ENCODE peak calls at places on chromosomes 3 and 15, in five cellular contexts. F is stimulated activated CD4-positive, alpha-beta T cell treated with anti-CD3 and anti-CD28 coated beads, Interleukin-1b, Interleukin-23, amount 100 ng/mL, for 48 hours; C is AG20443; X is PC-3; R is NCI-H1694 treated with DMSO at 0.1 percent for 48 hours. J is an unnamed sample.

GRCh38 chr15:27271258-27271657 is 300.3 kb downstream of the GABRG3 start:
- DNase-seq in F (no peak), C (no peak), X (no peak), R (no peak), J (no peak)

GRCh38 chr15:26729030-26729429 is 43.8 kb downstream of the GABRB3 start:
- DNase-seq in F (no peak), C (no peak), X (no peak), R (no peak), J (no peak)

GRCh38 chr3:177960722-177961121 is 575.5 kb upstream of the KCNMB2 start:
- DNase-seq in F (no peak), C (no peak), X (no peak), R (no peak), J (peak; percentile 46)

GRCh38 chr15:92910451-92910850 is 10.3 kb downstream of the CHD2 start:
- DNase-seq in F (no peak), C (no peak), X (no peak), R (no peak), J (no peak)

GRCh38 chr15:41284425-41285177 is 47.8 kb downstream of the OIP5 start:
- DNase-seq in F (no peak), C (peak; percentile 14), X (peak; percentile 36), R (no peak), J (peak; percentile 41)

GRCh38 chr3:141074529-141074928 is 23.4 kb downstream of the SPSB4 start:
- DNase-seq in F (no peak), C (no peak), X (no peak), R (no peak), J (no peak)

GRCh38 chr3:13133471-13133981 is 60.3 kb upstream of the IQSEC1 start:
- DNase-seq in F (no peak), C (no peak), X (no peak), R (no peak), J (no peak)

GRCh38 chr3:111484666-111485065 is 57.3 kb upstream of the CD96 start:
- DNase-seq in F (no peak), C (peak; percentile 24), X (no peak), R (peak; percentile 87), J (no peak)

GRCh38 chr15:90000175-90000923 is 775 bp upstream of the ZNF710 start:
- DNase-seq in F (no peak), C (peak; percentile 53), X (no peak), R (peak; percentile 65), J (peak; percentile 24)

GRCh38 chr3:9422712-9423424 is 25.5 kb downstream of the SETD5 start:
- DNase-seq in F (peak; percentile 3), C (peak; percentile 85), X (peak; percentile 98), R (peak; percentile 71), J (peak; percentile 93)

GRCh38 chr3:122074621-122075265 is 19.6 kb downstream of the CD86 start:
- DNase-seq in F (no peak), C (no peak), X (no peak), R (no peak), J (no peak)

GRCh38 chr3:85387913-85388510 is 429.2 kb downstream of the CADM2 start:
- DNase-seq in F (no peak), C (no peak), X (no peak), R (no peak), J (no peak)

GRCh38 chr3:155391583-155391982 is 98.1 kb upstream of the STRIT1 start:
- DNase-seq in F (no peak), C (peak; percentile 90), X (peak; percentile 93), R (peak; percentile 66), J (no peak)

GRCh38 chr3:23959147-23959900 is 14.2 kb downstream of the NR1D2 start:
- DNase-seq in F (no peak), C (peak; percentile 56), X (peak; percentile 96), R (no peak), J (peak; percentile 26)

GRCh38 chr15:69044899-69045298 is 30.4 kb downstream of the NOX5 start:
- DNase-seq in F (no peak), C (peak; percentile 70), X (peak; percentile 93), R (no peak), J (peak; percentile 69)

GRCh38 chr3:166274342-166274741 is 437.1 kb upstream of the BCHE start:
- DNase-seq in F (no peak), C (no peak), X (peak; percentile 79), R (no peak), J (no peak)

GRCh38 chr15:84715442-84716035 is 400 bp downstream of the SEC11A start:
- DNase-seq in F (peak; percentile 57), C (peak; percentile 23), X (peak; percentile 13), R (no peak), J (peak; percentile 52)

GRCh38 chr3:173058229-173058628 is 82.8 kb downstream of the SPATA16 start:
- DNase-seq in F (no peak), C (no peak), X (no peak), R (no peak), J (no peak)

GRCh38 chr3:159950156-159950898 is 38.3 kb upstream of the IL12A start:
- DNase-seq in F (no peak), C (no peak), X (no peak), R (no peak), J (no peak)

GRCh38 chr3:66107855-66108254 is 69.1 kb upstream of the MAGI1 start:
- DNase-seq in F (no peak), C (peak; percentile 59), X (no peak), R (no peak), J (peak; percentile 90)